ENCODE peak calls at places on chromosomes 2 and 18, in eight cellular contexts. G, M, Q, R, T, H, Z and C are unnamed samples.

GRCh38 chr2:72142743-72143440 is 4.8 kb downstream of the CYP26B1 start:
- DNase-seq in G (peak), M (no peak), Q (no peak), R (peak), T (no peak), H (no peak), Z (no peak), C (peak)

GRCh38 chr18:46046126-46046525 is 25.9 kb downstream of the PSTPIP2 start:
- DNase-seq in G (no peak), M (no peak), Q (no peak), R (no peak), T (no peak), H (no peak), Z (no peak), C (no peak)

GRCh38 chr2:17821535-17822451 is 5.5 kb downstream of the MSGN1 start:
- DNase-seq in G (no peak), M (no peak), Q (no peak), R (peak), T (no peak), H (no peak), Z (no peak), C (no peak)

GRCh38 chr2:63993871-63994270 is 25.4 kb downstream of the VPS54 start:
- DNase-seq in G (no peak), M (no peak), Q (peak), R (no peak), T (no peak), H (no peak), Z (no peak), C (no peak)

GRCh38 chr2:162344617-162344950 is 652 bp downstream of the GCA start:
- DNase-seq in G (no peak), M (peak), Q (no peak), R (no peak), T (no peak), H (peak), Z (no peak), C (no peak)

GRCh38 chr18:24118750-24119577 is 19.9 kb upstream of the CABYR start:
- DNase-seq in G (peak), M (peak), Q (peak), R (peak), T (peak), H (peak), Z (peak), C (peak)

GRCh38 chr2:232776435-232776834 is at the start of gene KCNJ13:
- DNase-seq in G (no peak), M (no peak), Q (peak), R (peak), T (no peak), H (no peak), Z (no peak), C (no peak)

GRCh38 chr2:85851253-85851955 is 37.4 kb downstream of the ST3GAL5 start:
- DNase-seq in G (no peak), M (no peak), Q (no peak), R (no peak), T (no peak), H (no peak), Z (no peak), C (no peak)

GRCh38 chr2:158940356-158940755 is 28.1 kb upstream of the TANC1 start:
- DNase-seq in G (no peak), M (no peak), Q (no peak), R (no peak), T (no peak), H (no peak), Z (no peak), C (no peak)

GRCh38 chr2:25324251-25324650 is 17.5 kb downstream of the DNMT3A start:
- DNase-seq in G (no peak), M (no peak), Q (no peak), R (no peak), T (no peak), H (no peak), Z (no peak), C (no peak)

GRCh38 chr2:102032368-102033027 is 40.7 kb downstream of the IL1R2 start:
- DNase-seq in G (peak), M (no peak), Q (no peak), R (no peak), T (no peak), H (no peak), Z (no peak), C (no peak)

GRCh38 chr18:45688113-45688512 is 35.9 kb upstream of the SLC14A1 start:
- DNase-seq in G (peak), M (no peak), Q (no peak), R (no peak), T (no peak), H (no peak), Z (no peak), C (peak)

GRCh38 chr2:208033701-208034502 is 8.6 kb upstream of the PLEKHM3 start:
- DNase-seq in G (no peak), M (no peak), Q (peak), R (peak), T (peak), H (peak), Z (no peak), C (no peak)

GRCh38 chr18:48833701-48834394 is 116.9 kb downstream of the SMAD7 start:
- DNase-seq in G (no peak), M (no peak), Q (peak), R (no peak), T (no peak), H (peak), Z (no peak), C (peak)

GRCh38 chr2:71759056-71759455 is 305.7 kb downstream of the DYSF start:
- DNase-seq in G (no peak), M (no peak), Q (peak), R (no peak), T (no peak), H (no peak), Z (no peak), C (no peak)

GRCh38 chr2:66494708-66495107 is 59.8 kb downstream of the MEIS1 start:
- DNase-seq in G (peak), M (no peak), Q (peak), R (no peak), T (no peak), H (no peak), Z (no peak), C (peak)

GRCh38 chr2:33395660-33396249 is 80.7 kb upstream of the RASGRP3 start:
- DNase-seq in G (peak), M (peak), Q (no peak), R (peak), T (peak), H (peak), Z (no peak), C (peak)

GRCh38 chr2:233462826-233463470 is 103.6 kb downstream of the USP40 start:
- DNase-seq in G (no peak), M (no peak), Q (no peak), R (no peak), T (no peak), H (no peak), Z (no peak), C (peak)

GRCh38 chr2:72340665-72341064 is 193.0 kb upstream of the CYP26B1 start:
- DNase-seq in G (no peak), M (no peak), Q (no peak), R (peak), T (no peak), H (no peak), Z (no peak), C (no peak)

GRCh38 chr2:218180728-218181127 is 14.0 kb upstream of the CXCR1 start:
- DNase-seq in G (no peak), M (no peak), Q (no peak), R (no peak), T (no peak), H (no peak), Z (no peak), C (no peak)

GRCh38 chr18:55415258-55415871 is 172.6 kb downstream of the TCF4 start:
- DNase-seq in G (peak), M (peak), Q (peak), R (peak), T (peak), H (peak), Z (peak), C (peak)

GRCh38 chr2:60531638-60532216 is 21.7 kb downstream of the BCL11A start:
- DNase-seq in G (no peak), M (no peak), Q (no peak), R (peak), T (no peak), H (no peak), Z (no peak), C (no peak)

GRCh38 chr2:60532421-60532820 is 21.0 kb downstream of the BCL11A start:
- DNase-seq in G (no peak), M (no peak), Q (no peak), R (no peak), T (no peak), H (no peak), Z (no peak), C (no peak)

GRCh38 chr2:60535392-60536312 is 17.8 kb downstream of the BCL11A start:
- DNase-seq in G (no peak), M (no peak), Q (no peak), R (no peak), T (no peak), H (no peak), Z (no peak), C (no peak)

GRCh38 chr2:60533114-60534033 is 20.1 kb downstream of the BCL11A start:
- DNase-seq in G (peak), M (no peak), Q (peak), R (no peak), T (no peak), H (no peak), Z (no peak), C (no peak)

GRCh38 chr2:60534034-60534393 is 19.4 kb downstream of the BCL11A start:
- DNase-seq in G (no peak), M (no peak), Q (no peak), R (no peak), T (no peak), H (no peak), Z (no peak), C (no peak)
- H3K4me2 ChIP-seq in G (no peak), M (no peak), Q (no peak), R (no peak), T (no peak), H (no peak), Z (peak), C (no peak)

GRCh38 chr18:12998332-12999060 is 7.3 kb downstream of the CEP192 start:
- DNase-seq in G (no peak), M (no peak), Q (no peak), R (no peak), T (no peak), H (no peak), Z (peak), C (no peak)
- H3K4me2 ChIP-seq in G (no peak), M (no peak), Q (no peak), R (no peak), T (no peak), H (no peak), Z (peak), C (no peak)

GRCh38 chr2:235263205-235264120 is 230.4 kb upstream of the AGAP1 start:
- DNase-seq in G (peak), M (peak), Q (peak), R (peak), T (peak), H (no peak), Z (no peak), C (peak)
- H3K4me2 ChIP-seq in G (peak), M (peak), Q (peak), R (no peak), T (peak), H (no peak), Z (no peak), C (peak)

GRCh38 chr2:157572725-157573124 is 55.9 kb downstream of the ACVR1C start:
- DNase-seq in G (no peak), M (peak), Q (no peak), R (no peak), T (peak), H (peak), Z (no peak), C (no peak)
- H3K4me2 ChIP-seq in G (no peak), M (no peak), Q (no peak), R (no peak), T (no peak), H (peak), Z (no peak), C (no peak)

GRCh38 chr2:240722376-240722775 is 30.7 kb downstream of the AQP12A start:
- DNase-seq in G (no peak), M (no peak), Q (no peak), R (no peak), T (no peak), H (no peak), Z (no peak), C (no peak)

GRCh38 chr2:240722796-240723735 is 31.4 kb downstream of the AQP12A start:
- DNase-seq in G (no peak), M (no peak), Q (no peak), R (no peak), T (no peak), H (no peak), Z (no peak), C (no peak)

GRCh38 chr2:240725266-240726060 is 33.8 kb downstream of the AQP12A start:
- DNase-seq in G (no peak), M (no peak), Q (no peak), R (no peak), T (no peak), H (no peak), Z (no peak), C (no peak)

GRCh38 chr2:240724431-240724830 is 32.8 kb downstream of the AQP12A start:
- DNase-seq in G (no peak), M (no peak), Q (no peak), R (no peak), T (no peak), H (no peak), Z (no peak), C (no peak)

GRCh38 chr2:240723851-240724250 is 32.2 kb downstream of the AQP12A start:
- DNase-seq in G (no peak), M (no peak), Q (no peak), R (no peak), T (no peak), H (no peak), Z (no peak), C (no peak)
- H3K4me2 ChIP-seq in G (no peak), M (no peak), Q (no peak), R (no peak), T (no peak), H (no peak), Z (no peak), C (no peak)